ENCODE peak calls at places on chromosomes 11 and 22, in ten cellular contexts. K is fibroblast of mammary gland; V is putamen; Z is left lung; O is NCI-H1048; H is stimulated activated CD4-positive, alpha-beta T cell treated with anti-CD3 and anti-CD28 coated beads, Interleukin-12 subunit alpha, Interleukin-12 subunit beta, amount 100 ng/mL, for 24 hours; Y is GM13977; D is activated CD4-positive, alpha-beta T cell treated with anti-CD3 and anti-CD28 coated beads, Interleukin-2, amount 50 U/mL, for 1 hour; J is HFFc6; F is T-helper 9 cell. U is an unnamed sample.

GRCh38 chr11:47284151-47284550 is 14.2 kb downstream of the MADD start:
- DNase-seq in K (no peak), V (no peak), Z (no peak), O (no peak), H (no peak), Y (no peak), D (no peak), J (no peak), F (no peak), U (no peak)

GRCh38 chr11:43825217-43825816 is 55.3 kb upstream of the ALKBH3 start:
- DNase-seq in K (peak), V (no peak), Z (no peak), O (no peak), H (no peak), Y (peak), D (no peak), J (peak), F (no peak), U (no peak)

GRCh38 chr11:73950869-73951710 is at the start of gene DNAJB13:
- DNase-seq in K (peak), V (no peak), Z (peak), O (no peak), H (no peak), Y (peak), D (peak), J (peak), F (no peak), U (no peak)

GRCh38 chr22:42313804-42314581 is 43.5 kb upstream of the TCF20 start:
- DNase-seq in K (peak), V (no peak), Z (no peak), O (no peak), H (no peak), Y (peak), D (peak), J (no peak), F (no peak), U (no peak)

GRCh38 chr11:95993438-95994339 is 69.8 kb upstream of the MTMR2 start:
- DNase-seq in K (no peak), V (no peak), Z (no peak), O (no peak), H (no peak), Y (no peak), D (no peak), J (no peak), F (no peak), U (no peak)

GRCh38 chr11:124285610-124286344 is 28.0 kb downstream of the OR8D1 start:
- DNase-seq in K (peak), V (no peak), Z (no peak), O (no peak), H (no peak), Y (no peak), D (no peak), J (peak), F (no peak), U (no peak)

GRCh38 chr11:3929689-3930088 is 74.2 kb downstream of the STIM1 start:
- DNase-seq in K (no peak), V (no peak), Z (peak), O (no peak), H (no peak), Y (no peak), D (no peak), J (no peak), F (no peak), U (no peak)

GRCh38 chr22:29780781-29781676 is 13.9 kb downstream of the UQCR10 start:
- DNase-seq in K (peak), V (peak), Z (no peak), O (no peak), H (no peak), Y (no peak), D (no peak), J (peak), F (no peak), U (no peak)

U was measured in aorta.